ENCODE peak calls at places on chromosome 17, in four cellular contexts. F is naive thymus-derived CD4-positive, alpha-beta T cell; R is NAMALWA; W is OCI-LY7. K is an unnamed sample.

GRCh38 chr17:43142153-43142552 is 17.0 kb upstream of the BRCA1 start:
- DNase-seq in F (no peak), R (no peak), W (no peak), K (no peak)

GRCh38 chr17:21679256-21680146 is 12.8 kb upstream of the KCNJ18 start:
- DNase-seq in F (no peak), R (no peak), W (no peak), K (no peak)

GRCh38 chr17:67260051-67260987 is 15.3 kb upstream of the HELZ start:
- DNase-seq in F (no peak), R (no peak), W (no peak), K (peak; percentile 76)

GRCh38 chr17:72580321-72581127 is 459.7 kb downstream of the SOX9 start:
- DNase-seq in F (no peak), R (no peak), W (no peak), K (no peak)

GRCh38 chr17:1124896-1125774 is 54.6 kb downstream of the ABR start:
- DNase-seq in F (no peak), R (no peak), W (no peak), K (no peak)

GRCh38 chr17:74042744-74043486 is 160.6 kb upstream of the RPL38 start:
- DNase-seq in F (no peak), R (no peak), W (no peak), K (peak; percentile 92)

GRCh38 chr17:50902768-50903353 is 36.7 kb upstream of the TOB1 start:
- DNase-seq in F (no peak), R (peak; percentile 24), W (no peak), K (no peak)

GRCh38 chr17:32460054-32460453 is 15.7 kb downstream of the PSMD11 start:
- DNase-seq in F (no peak), R (no peak), W (no peak), K (no peak)

GRCh38 chr17:32784113-32784512 is 92.8 kb downstream of the MYO1D start:
- DNase-seq in F (no peak), R (no peak), W (no peak), K (no peak)

GRCh38 chr17:75487351-75488070 is 27.8 kb downstream of the CASKIN2 start:
- DNase-seq in F (peak; percentile 51), R (no peak), W (peak; percentile 73), K (no peak)

K was measured in astrocyte of the cerebellum.